ENCODE peak calls at places on chromosome 21, in five cellular contexts. P, H, C, Q and A are unnamed samples.

GRCh38 chr21:46071082-46071481 is 26.8 kb upstream of the COL6A2 start:
- DNase-seq in P (no peak), H (no peak), Q (no peak), C (no peak), A (no peak)

GRCh38 chr21:29343517-29343916 is 44.8 kb downstream of the BACH1 start:
- DNase-seq in C (no peak), P (no peak), H (no peak), Q (no peak), A (no peak)

GRCh38 chr21:45537111-45537745 is 5.0 kb downstream of the SLC19A1 start:
- DNase-seq in P (no peak), H (no peak), Q (no peak), C (no peak), A (no peak)

GRCh38 chr21:45698493-45698947 is 55.0 kb downstream of the PCBP3 start:
- DNase-seq in P (no peak), C (no peak), H (no peak), Q (no peak), A (no peak)

GRCh38 chr21:21216013-21216412 is 217.8 kb downstream of the NCAM2 start:
- DNase-seq in C (no peak), Q (no peak), P (no peak), H (no peak), A (no peak)

GRCh38 chr21:43767980-43768867 is 7.9 kb downstream of the CSTB start:
- DNase-seq in Q (no peak), P (peak; percentile 89), C (no peak), H (peak; percentile 96), A (peak; percentile 56)

GRCh38 chr21:43855955-43856354 is 9.1 kb upstream of the AGPAT3 start:
- DNase-seq in P (no peak), C (no peak), H (no peak), Q (no peak), A (no peak)

GRCh38 chr21:38948377-38948776 is 142.6 kb downstream of the ETS2 start:
- DNase-seq in C (no peak), H (no peak), P (no peak), Q (no peak), A (no peak)

GRCh38 chr21:15249285-15249993 is 184.6 kb upstream of the NRIP1 start:
- DNase-seq in Q (no peak), H (peak; percentile 49), C (no peak), P (no peak), A (no peak)

GRCh38 chr21:38340131-38340530 is 83.3 kb downstream of the KCNJ15 start:
- DNase-seq in C (no peak), P (no peak), H (no peak), Q (no peak), A (no peak)

GRCh38 chr21:31887596-31887920 is 14.7 kb downstream of the HUNK start:
- DNase-seq in C (no peak), H (peak; percentile 62), Q (no peak), P (no peak), A (no peak)

GRCh38 chr21:43812139-43812821 is 22.9 kb downstream of the RRP1 start:
- DNase-seq in H (no peak), Q (peak; percentile 21), C (no peak), P (no peak), A (no peak)

GRCh38 chr21:14569026-14569425 is 22.9 kb upstream of the SAMSN1 start:
- DNase-seq in Q (no peak), P (no peak), C (no peak), H (no peak), A (no peak)

DNA sequence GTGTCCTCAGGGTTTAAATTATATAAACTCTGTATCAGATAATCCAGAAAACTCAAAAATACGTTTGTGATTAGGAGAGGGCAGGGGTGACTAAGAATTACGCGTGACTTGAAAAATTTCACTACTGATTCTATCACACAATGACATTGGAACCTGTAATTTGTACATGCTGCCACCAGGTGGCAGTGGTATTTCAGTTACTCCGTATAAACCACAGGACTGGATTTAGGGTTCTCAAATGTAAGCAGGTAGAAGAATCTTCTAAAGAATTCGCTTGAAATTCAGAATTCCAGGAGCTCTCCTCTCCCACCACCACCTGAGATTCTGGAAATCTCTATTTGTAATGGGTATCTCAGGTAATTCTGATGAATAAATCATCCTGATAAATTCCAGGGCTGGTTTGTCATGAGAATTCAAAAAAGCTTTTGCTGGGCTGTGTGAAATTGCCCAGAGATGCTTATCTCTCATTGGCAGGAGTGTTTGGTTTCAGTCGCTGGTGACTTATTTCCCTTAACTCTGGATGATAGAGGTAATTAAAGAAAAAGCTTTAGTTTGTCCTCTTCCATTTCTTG is 1.7 kb upstream of the KRTAP7-1 start:
- DNase-seq in H (peak; percentile 62), C (no peak), P (peak; percentile 9), Q (peak; percentile 2), A (peak; percentile 85)
- TF ChIP-seq JUNB in H (no peak), C (no peak), P (no peak), Q (no peak), A (no peak)

DNA sequence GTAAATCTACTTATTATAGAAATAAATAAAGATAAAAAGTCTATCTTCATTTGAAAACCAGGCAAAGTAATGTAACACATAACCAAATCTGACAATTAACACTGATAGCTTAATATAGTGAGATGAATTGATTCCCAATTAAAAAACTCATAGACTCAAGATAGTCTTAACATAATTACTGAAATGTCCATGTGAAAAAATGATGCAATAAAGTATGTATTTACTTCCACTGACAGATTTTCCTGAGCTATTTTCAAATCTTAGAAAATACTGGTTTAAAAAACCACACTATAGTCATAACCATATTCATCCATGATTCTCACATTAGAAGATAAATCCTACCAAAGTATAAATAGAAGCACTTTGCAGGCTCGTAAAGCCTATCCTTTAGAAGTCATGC is 9.6 kb upstream of the DONSON start:
- DNase-seq in H (no peak), P (no peak), C (no peak), Q (no peak), A (no peak)
- H3K4me3 ChIP-seq in H (no peak overlapping the region), P (no peak overlapping the region), C (no peak overlapping the region), Q (no peak overlapping the region), A (no peak overlapping the region)

DNA sequence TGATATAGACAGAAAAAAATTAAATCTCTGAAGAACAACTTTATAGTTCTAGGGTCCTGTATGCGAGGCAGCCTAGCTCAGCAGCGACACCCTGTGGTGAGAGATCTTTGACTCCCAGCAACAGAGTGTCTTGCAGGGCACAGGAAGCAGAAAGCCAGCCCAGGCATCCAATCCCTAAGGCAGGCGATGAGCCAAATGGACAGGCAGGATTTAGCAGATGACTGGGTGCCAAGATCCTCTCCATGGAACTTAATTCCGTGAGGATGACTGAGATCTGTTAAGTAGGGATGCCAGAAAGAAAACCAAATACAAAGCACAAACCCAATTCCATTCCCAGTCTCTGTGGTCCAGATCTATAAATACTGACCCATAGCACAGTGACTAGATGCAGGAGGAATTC is 38.8 kb downstream of the HLCS start:
- DNase-seq in Q (peak; percentile 56), P (peak; percentile 86), C (peak; percentile 12), H (peak; percentile 84), A (peak; percentile 89)
- TF ChIP-seq JUNB in Q (no peak), P (no peak), C (no peak), H (no peak), A (no peak)

GRCh38 chr21:33031152-33031551 is 5.4 kb downstream of the OLIG2 start:
- DNase-seq in H (no peak), Q (no peak), P (no peak), C (no peak), A (no peak)

GRCh38 chr21:33029512-33029921 is 3.8 kb downstream of the OLIG2 start:
- DNase-seq in Q (no peak), P (no peak), H (no peak), C (no peak), A (peak; percentile 52)

GRCh38 chr21:33028759-33029511 is 3.2 kb downstream of the OLIG2 start:
- DNase-seq in Q (no peak), P (no peak), H (no peak), C (no peak), A (peak; percentile 46)

GRCh38 chr21:33030633-33031032 is 4.9 kb downstream of the OLIG2 start:
- DNase-seq in P (no peak), Q (no peak), C (no peak), H (no peak), A (no peak)

DNA sequence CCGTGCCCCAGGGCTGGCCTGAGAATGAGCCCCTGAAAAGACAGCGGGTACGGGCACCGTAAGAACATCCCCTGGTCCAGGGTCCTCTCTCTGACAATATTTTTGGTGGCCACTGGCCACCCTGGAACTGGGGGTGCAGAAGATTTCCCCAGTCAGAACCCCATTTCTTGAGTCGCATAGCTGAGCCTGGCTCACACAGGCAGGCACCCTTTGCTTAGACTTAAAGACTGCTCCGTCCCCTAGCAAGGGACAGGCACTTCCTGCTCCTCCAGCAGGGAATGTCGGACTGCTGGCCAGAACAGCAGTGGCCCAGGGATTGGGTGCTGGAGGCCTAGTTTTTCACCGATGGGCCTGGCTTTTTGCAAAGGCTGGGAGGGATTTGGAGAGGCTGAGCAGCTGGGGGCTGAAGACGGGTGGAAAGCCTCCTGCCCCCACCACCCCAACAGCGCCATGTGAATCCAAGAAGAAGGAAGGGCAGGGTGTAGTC is 4.3 kb downstream of the OLIG2 start:
- DNase-seq in Q (no peak), H (no peak), P (no peak), C (no peak), A (peak; percentile 49)
- H3K4me3 ChIP-seq in Q (no peak overlapping the region), H (no peak overlapping the region), P (no peak overlapping the region), C (no peak overlapping the region), A (peak overlapping the region; percentile 64)

GRCh38 chr21:42041711-42042110 is 29.4 kb upstream of the UMODL1 start:
- DNase-seq in P (no peak), Q (no peak), C (no peak), H (no peak), A (no peak)

GRCh38 chr21:42041246-42041645 is 29.9 kb upstream of the UMODL1 start:
- DNase-seq in P (no peak), Q (no peak), H (no peak), C (no peak), A (no peak)

GRCh38 chr21:42039911-42040351 is 29.8 kb upstream of the ZBTB21 start:
- DNase-seq in P (no peak), H (no peak), Q (no peak), C (no peak), A (no peak)

GRCh38 chr21:42039470-42039901 is 29.3 kb upstream of the ZBTB21 start:
- DNase-seq in C (no peak), H (no peak), P (no peak), Q (no peak), A (no peak)

DNA sequence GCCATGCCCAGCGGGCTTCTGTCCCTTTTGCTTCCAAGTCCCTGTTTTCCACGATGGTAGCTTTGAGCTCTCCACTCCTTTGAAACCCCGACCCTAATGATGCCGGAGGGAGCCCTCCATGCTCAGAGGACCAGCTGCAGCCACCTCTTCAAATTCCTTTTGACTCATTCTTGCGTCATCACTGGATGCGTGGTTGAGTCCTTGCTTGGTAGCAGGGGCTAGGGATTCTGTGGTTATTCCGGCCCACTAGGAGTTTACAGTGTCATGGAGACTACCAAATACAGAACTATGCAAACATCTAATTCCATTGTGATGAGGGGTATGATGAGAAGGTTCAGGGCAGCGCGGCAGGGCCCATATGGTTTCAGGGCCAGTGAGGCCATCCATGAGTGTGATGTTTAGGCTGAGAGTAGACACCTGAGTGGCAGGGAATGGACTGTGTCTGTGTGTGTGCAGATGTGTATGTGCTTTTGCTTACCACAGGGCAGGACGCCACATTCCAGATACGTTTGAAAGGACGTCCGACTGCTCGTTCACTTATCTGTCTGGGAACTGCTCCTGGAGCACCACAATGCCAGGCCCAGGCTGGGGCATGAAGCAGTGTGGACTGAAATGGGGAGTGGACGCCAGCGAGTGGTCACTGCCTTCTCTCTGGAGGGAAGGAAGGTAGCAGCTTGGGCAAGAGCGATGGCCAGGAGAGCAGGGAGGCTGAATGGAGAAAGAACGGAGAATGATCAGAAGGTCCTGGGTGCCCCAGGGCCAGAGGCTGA is 30.4 kb upstream of the ZBTB21 start:
- DNase-seq in Q (peak; percentile 67), P (peak; percentile 58), C (no peak), H (no peak), A (no peak)
- TF ChIP-seq JUNB in Q (no peak), P (no peak), C (no peak), H (no peak), A (no peak)